ENCODE peak calls at places on chromosomes 6 and 20, in six cellular contexts. Q is neural progenitor cell, Y is sigmoid colon, H is cardiac muscle cell, X is prostate gland, L is Peyer's patch. T is an unnamed sample.
A peak's percentile ranks its signal among the peaks of the same experiment; 100 is the strongest.

GRCh38 chr6:10621227-10621626 is 73.2 kb downstream of the C6orf52 start:
- DNase-seq in Q (no peak), Y (no peak), H (peak; percentile 66), X (no peak), L (no peak), T (no peak)

GRCh38 chr6:160931378-160932343 is 59.9 kb upstream of the MAP3K4 start:
- DNase-seq in Q (peak; percentile 14), Y (no peak), H (no peak), X (no peak), L (no peak), T (peak; percentile 27)

GRCh38 chr6:116165596-116165995 is 39.7 kb upstream of the COL10A1 start:
- DNase-seq in Q (no peak), Y (no peak), H (no peak), X (no peak), L (no peak), T (no peak)

GRCh38 chr6:166862978-166863530 is 93.3 kb downstream of the RNASET2 start:
- DNase-seq in Q (no peak), Y (no peak), H (no peak), X (no peak), L (no peak), T (no peak)

GRCh38 chr6:163667372-163668060 is 253.0 kb downstream of the QKI start:
- DNase-seq in Q (no peak), Y (peak; percentile 74), H (no peak), X (no peak), L (peak; percentile 73), T (peak; percentile 72)

GRCh38 chr20:36859700-36860330 is 16.1 kb upstream of the TLDC2 start:
- DNase-seq in Q (no peak), Y (no peak), H (no peak), X (no peak), L (no peak), T (no peak)

GRCh38 chr20:4067600-4068261 is 52.4 kb upstream of the RNF24 start:
- DNase-seq in Q (no peak), Y (peak; percentile 44), H (no peak), X (no peak), L (no peak), T (peak; percentile 94)

GRCh38 chr6:170033666-170034065 is 257.2 kb downstream of the DLL1 start:
- DNase-seq in Q (no peak), Y (peak; percentile 19), H (no peak), X (no peak), L (no peak), T (no peak)

GRCh38 chr6:34696189-34696738 is 303 bp downstream of the ILRUN start:
- DNase-seq in Q (no peak), Y (no peak), H (peak; percentile 70), X (no peak), L (no peak), T (peak; percentile 20)

GRCh38 chr6:148509789-148510581 is 167.3 kb downstream of the SASH1 start:
- DNase-seq in Q (no peak), Y (peak; percentile 92), H (no peak), X (no peak), L (no peak), T (peak; percentile 99)

GRCh38 chr6:116078945-116079344 is 18.3 kb upstream of the FRK start:
- DNase-seq in Q (no peak), Y (no peak), H (no peak), X (no peak), L (no peak), T (no peak)

GRCh38 chr6:139295906-139296305 is 4.1 kb upstream of the TXLNB start:
- DNase-seq in Q (no peak), Y (no peak), H (no peak), X (no peak), L (no peak), T (no peak)

GRCh38 chr20:62642666-62643520 is 590 bp downstream of the SLCO4A1 start:
- DNase-seq in Q (peak; percentile 57), Y (no peak), H (peak; percentile 40), X (no peak), L (peak; percentile 59), T (peak; percentile 17)

GRCh38 chr6:42714098-42714761 is 8.2 kb downstream of the PRPH2 start:
- DNase-seq in Q (no peak), Y (no peak), H (no peak), X (no peak), L (no peak), T (peak; percentile 38)

GRCh38 chr20:16801919-16802651 is 53.9 kb downstream of the OTOR start:
- DNase-seq in Q (peak; percentile 77), Y (peak; percentile 73), H (peak; percentile 71), X (peak; percentile 39), L (peak; percentile 31), T (peak; percentile 52)
- TF ChIP-seq CTCF in Q (peak; percentile 88), Y (peak; percentile 69), H (peak; percentile 83), X (peak; percentile 71), L (peak; percentile 48), T (peak; percentile 92)

DNA sequence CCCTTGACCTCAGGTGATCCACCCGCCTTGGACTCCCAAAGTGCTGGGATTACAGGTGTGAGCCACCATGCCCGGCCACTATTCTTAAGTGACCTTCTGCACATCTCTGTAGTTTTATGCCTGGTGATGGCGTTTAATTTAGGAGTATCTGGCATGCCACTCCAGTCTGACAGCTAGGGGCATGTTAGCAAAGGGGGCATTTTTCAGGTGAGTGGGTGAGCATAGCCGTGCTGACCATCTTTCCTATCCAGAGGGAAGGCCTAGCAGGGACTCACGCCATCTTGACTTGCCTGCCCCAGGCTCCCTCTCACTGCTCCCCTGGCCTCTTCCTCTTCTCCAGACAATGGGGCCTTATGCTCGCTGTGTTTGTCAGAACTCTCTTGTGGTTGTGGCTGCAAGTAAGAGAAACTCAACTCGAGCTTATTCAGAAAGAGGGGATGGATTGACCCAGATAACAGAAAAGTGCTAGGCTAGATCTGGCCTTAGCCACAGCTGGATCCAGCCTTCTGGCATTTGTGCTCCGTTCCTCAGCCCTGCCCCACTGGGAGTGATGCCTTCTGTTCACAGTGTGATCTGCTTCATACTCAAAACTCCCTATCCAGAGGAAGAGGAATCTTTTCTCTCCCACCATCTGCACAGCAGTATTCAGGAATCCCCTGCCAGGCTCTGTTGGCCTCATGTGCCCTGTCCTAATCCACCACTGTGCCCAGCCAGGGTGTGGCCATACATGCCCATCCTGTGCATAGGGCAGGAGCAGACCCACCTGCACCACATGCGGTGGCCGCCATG is 174.5 kb upstream of the AKAP12 start:
- DNase-seq in Q (no peak), Y (no peak), H (no peak), X (no peak), L (no peak), T (no peak)
- H3K4me3 ChIP-seq in Q (no peak overlapping the region), Y (no peak overlapping the region), H (no peak overlapping the region), X (no peak overlapping the region), L (no peak overlapping the region), T (no peak overlapping the region)

GRCh38 chr6:157510329-157511188 is 129.6 kb downstream of the ZDHHC14 start:
- DNase-seq in Q (no peak), Y (no peak), H (no peak), X (no peak), L (no peak), T (no peak)
- TF ChIP-seq CTCF in Q (no peak), Y (no peak), H (no peak), X (no peak), L (no peak), T (no peak)

DNA sequence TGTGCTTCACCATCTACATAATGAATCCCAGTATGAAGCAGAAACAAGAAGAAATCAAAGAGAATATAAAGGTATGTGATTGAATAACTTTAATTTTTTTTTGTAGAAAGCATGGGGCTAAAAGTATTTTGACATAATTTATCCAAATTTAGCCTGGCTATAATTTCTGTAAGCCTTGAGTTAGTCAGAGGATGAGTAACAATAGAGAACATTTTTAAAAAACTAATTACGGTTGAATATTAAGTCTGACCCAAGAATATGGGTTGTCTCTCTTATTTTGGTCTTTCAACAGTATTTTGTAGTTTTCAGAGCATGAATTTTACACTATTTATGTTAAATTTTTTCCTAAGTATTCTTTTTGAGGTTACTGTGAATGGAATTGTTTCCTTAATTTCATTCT is 2.5 kb downstream of the GMNN start:
- DNase-seq in Q (no peak), Y (no peak), H (no peak), X (no peak), L (no peak), T (peak; percentile 23)
- H3K4me3 ChIP-seq in Q (peak overlapping the region; percentile 85), Y (no peak overlapping the region), H (no peak overlapping the region), X (peak overlapping the region; percentile 99), L (no peak overlapping the region), T (peak overlapping the region; percentile 87)

T was measured in fibroblast of mammary gland.